ENCODE peak calls at places on chromosomes 6 and 20, in ten cellular contexts. J is H1; B is left lung; A is fibroblast of lung; C is dorsolateral prefrontal cortex; T is CD8-positive, alpha-beta T cell; L is endodermal cell; P is tibial nerve; W is heart left ventricle; G is GM23248. H is an unnamed sample.

GRCh38 chr6:137765044-137765443 is 102.0 kb upstream of the TNFAIP3 start:
- DNase-seq in J (no peak), C (no peak), P (no peak), A (no peak), L (no peak), T (no peak), G (peak; percentile 12), B (no peak), W (no peak), H (no peak)

GRCh38 chr20:34768105-34768504 is 57.3 kb downstream of the NCOA6 start:
- DNase-seq in J (no peak), G (peak; percentile 83), A (peak; percentile 29), L (no peak), W (no peak), C (no peak), B (no peak), T (no peak), P (no peak), H (peak; percentile 45)

GRCh38 chr6:109397020-109397419 is 14.8 kb upstream of the CD164 start:
- DNase-seq in J (no peak), L (no peak), A (peak; percentile 56), W (no peak), C (no peak), T (no peak), B (no peak), G (peak; percentile 56), P (no peak), H (no peak)

GRCh38 chr6:36769161-36769675 is 70.0 kb downstream of the CPNE5 start:
- DNase-seq in J (no peak), L (peak; percentile 62), G (peak; percentile 21), C (peak; percentile 46), T (no peak), A (no peak), B (no peak), P (no peak), W (peak; percentile 38), H (no peak)

GRCh38 chr6:35018184-35018523 is 123.0 kb downstream of the TCP11 start:
- DNase-seq in T (no peak), B (no peak), C (no peak), J (no peak), A (no peak), P (no peak), L (no peak), G (no peak), W (no peak), H (no peak)

GRCh38 chr6:73074175-73074574 is 151.1 kb downstream of the KHDC1L start:
- DNase-seq in G (peak; percentile 87), W (no peak), L (no peak), C (no peak), A (no peak), T (no peak), B (no peak), J (no peak), P (no peak), H (peak; percentile 40)

GRCh38 chr20:26207237-26207966 is 510.7 kb upstream of the ZNF337 start:
- DNase-seq in J (no peak), A (no peak), P (no peak), C (no peak), L (no peak), T (no peak), W (no peak), G (no peak), B (no peak), H (no peak)

GRCh38 chr6:111793711-111794111 is 79.5 kb downstream of the FYN start:
- DNase-seq in J (no peak), W (no peak), T (peak; percentile 54), B (no peak), P (no peak), A (no peak), C (no peak), G (no peak), L (no peak), H (no peak)

GRCh38 chr6:11851405-11851804 is 72.8 kb upstream of the ADTRP start:
- DNase-seq in L (no peak), W (no peak), B (no peak), A (no peak), J (no peak), T (no peak), P (no peak), C (no peak), G (peak; percentile 94), H (peak; percentile 52)

DNA sequence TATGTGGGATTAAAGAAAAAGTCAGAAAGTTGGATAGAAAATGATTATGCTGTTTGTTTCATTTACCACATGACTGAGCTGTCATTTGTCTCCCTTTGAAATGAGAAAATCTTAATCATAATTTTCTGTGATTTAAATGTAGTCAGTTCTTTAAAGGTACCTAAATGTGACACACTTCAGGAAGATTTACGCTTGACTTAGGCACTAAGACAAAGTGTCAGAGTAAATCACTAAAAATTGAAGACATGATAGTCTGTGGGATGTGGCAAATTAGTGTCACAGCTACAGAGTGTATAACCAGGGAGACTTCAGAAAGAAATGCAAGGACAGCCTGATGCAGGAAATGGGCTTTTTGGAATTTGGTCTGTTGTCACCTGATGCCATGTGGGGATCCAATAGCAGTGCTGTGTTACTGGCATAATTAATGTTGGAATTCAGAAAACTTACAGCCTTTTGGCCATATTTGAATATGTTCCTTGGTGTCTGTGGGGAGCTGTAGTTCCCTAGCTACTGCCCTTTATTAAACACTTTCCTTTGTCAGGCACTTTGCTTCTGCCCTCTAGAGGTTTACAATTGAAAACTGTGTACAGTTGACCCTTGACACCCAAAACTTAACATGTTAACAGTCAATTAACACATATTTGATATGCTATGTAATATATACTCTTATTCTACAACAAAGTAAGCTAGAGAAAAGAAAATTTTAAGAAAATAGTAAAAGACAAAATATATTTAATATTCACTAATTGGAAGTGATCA is 493.8 kb downstream of the UTRN start:
- DNase-seq in J (no peak), W (no peak), G (no peak), C (no peak), P (no peak), T (no peak), A (no peak), B (no peak), L (no peak), H (no peak)
- H3K27ac ChIP-seq in J (no peak overlapping the region), W (no peak overlapping the region), G (no peak overlapping the region), C (no peak overlapping the region), P (no peak overlapping the region), T (no peak overlapping the region), A (no peak overlapping the region), B (no peak overlapping the region), L (no peak overlapping the region), H (no peak overlapping the region)

GRCh38 chr6:90227693-90228092 is 69.0 kb downstream of the BACH2 start:
- DNase-seq in G (peak; percentile 24), L (no peak), P (no peak), T (no peak), J (no peak), A (no peak), C (no peak), B (no peak), W (no peak), H (no peak)

GRCh38 chr6:90226257-90226656 is 70.4 kb downstream of the BACH2 start:
- DNase-seq in A (peak; percentile 81), P (no peak), G (peak; percentile 65), W (no peak), L (no peak), C (no peak), T (no peak), B (no peak), J (no peak), H (peak; percentile 8)

GRCh38 chr6:90230547-90231240 is 65.9 kb downstream of the BACH2 start:
- DNase-seq in A (no peak), G (no peak), T (no peak), P (no peak), B (no peak), L (no peak), W (no peak), J (no peak), C (no peak), H (no peak)

GRCh38 chr6:90231308-90231707 is 65.3 kb downstream of the BACH2 start:
- DNase-seq in P (no peak), A (no peak), W (no peak), J (no peak), G (no peak), C (no peak), B (no peak), T (no peak), L (no peak), H (no peak)

GRCh38 chr6:90227165-90227564 is 69.5 kb downstream of the BACH2 start:
- DNase-seq in J (no peak), A (no peak), G (no peak), P (peak; percentile 27), L (no peak), B (no peak), C (no peak), W (no peak), T (no peak), H (no peak)
- H3K4me3 ChIP-seq in J (no peak overlapping the region), A (no peak overlapping the region), G (no peak overlapping the region), P (no peak overlapping the region), L (no peak overlapping the region), B (no peak overlapping the region), C (no peak overlapping the region), W (no peak overlapping the region), T (no peak overlapping the region), H (no peak overlapping the region)

DNA sequence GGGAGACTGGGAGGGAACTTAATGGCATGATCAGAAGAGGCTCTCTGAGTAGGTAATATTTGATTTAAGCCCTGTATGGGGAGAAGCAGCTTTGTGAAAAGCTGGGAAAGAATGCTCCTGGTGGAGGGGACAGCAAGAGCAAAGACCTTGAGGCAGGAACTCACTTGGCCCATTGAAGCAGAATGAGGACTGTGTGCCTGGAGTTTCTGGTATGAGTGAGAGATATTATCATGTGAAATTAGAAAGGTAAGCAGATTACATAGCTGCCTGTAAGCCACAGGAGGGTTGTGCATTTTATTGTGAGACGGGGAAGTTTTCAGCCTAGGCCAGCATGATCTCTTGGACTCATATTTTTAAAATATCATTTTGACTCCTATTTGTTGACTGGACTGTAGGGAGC is 502.1 kb downstream of the DHX35 start:
- DNase-seq in A (no peak), W (no peak), B (no peak), L (no peak), C (no peak), P (no peak), T (no peak), J (no peak), G (no peak), H (no peak)
- H3K27ac ChIP-seq in A (no peak overlapping the region), W (no peak overlapping the region), B (no peak overlapping the region), L (no peak overlapping the region), C (no peak overlapping the region), P (no peak overlapping the region), T (no peak overlapping the region), J (no peak overlapping the region), G (no peak overlapping the region), H (no peak overlapping the region)

GRCh38 chr6:40252531-40253258 is 318.4 kb upstream of the MOCS1 start:
- DNase-seq in L (no peak), W (no peak), A (no peak), P (no peak), C (no peak), B (no peak), J (no peak), T (no peak), G (no peak), H (no peak)

GRCh38 chr6:40256831-40257230 is 322.6 kb upstream of the MOCS1 start:
- DNase-seq in T (no peak), B (no peak), C (no peak), G (no peak), J (no peak), W (no peak), P (no peak), A (no peak), L (no peak), H (no peak)

GRCh38 chr6:40262363-40262762 is 324.8 kb downstream of the LRFN2 start:
- DNase-seq in B (no peak), W (no peak), G (no peak), J (no peak), C (no peak), L (peak; percentile 25), T (no peak), A (no peak), P (no peak), H (no peak)

GRCh38 chr6:40258531-40258930 is 324.3 kb upstream of the MOCS1 start:
- DNase-seq in J (no peak), W (no peak), B (no peak), T (no peak), L (peak; percentile 80), A (no peak), G (no peak), C (no peak), P (no peak), H (no peak)
- H3K4me3 ChIP-seq in J (no peak overlapping the region), W (no peak overlapping the region), B (no peak overlapping the region), T (no peak overlapping the region), L (no peak overlapping the region), A (no peak overlapping the region), G (no peak overlapping the region), C (no peak overlapping the region), P (no peak overlapping the region), H (no peak overlapping the region)